ENCODE peak calls at places on chromosomes 2 and 18, in four cellular contexts. V is Peyer's patch, O is AG10803, D is HepG2. C is an unnamed sample.

GRCh38 chr18:57137847-57138246 is 9.0 kb upstream of the BOD1L2 start:
- DNase-seq in V (no peak), O (no peak), D (no peak), C (no peak)

GRCh38 chr2:183292028-183292427 is 167.8 kb downstream of the NUP35 start:
- DNase-seq in V (no peak), O (no peak), D (no peak), C (no peak)

GRCh38 chr18:11324956-11325873 is 175.8 kb upstream of the PIEZO2 start:
- DNase-seq in V (no peak), O (peak), D (peak), C (peak)

GRCh38 chr2:128980475-128980874 is 661.8 kb upstream of the HS6ST1 start:
- DNase-seq in V (no peak), O (no peak), D (no peak), C (no peak)

GRCh38 chr2:71614976-71615768 is 161.8 kb downstream of the DYSF start:
- DNase-seq in V (no peak), O (peak), D (peak), C (peak)

GRCh38 chr2:83730258-83730657 is 728.8 kb downstream of the SUCLG1 start:
- DNase-seq in V (no peak), O (peak), D (no peak), C (peak)

GRCh38 chr2:174699993-174700766 is 64.1 kb downstream of the CHRNA1 start:
- DNase-seq in V (no peak), O (peak), D (peak), C (peak)

GRCh38 chr2:148565272-148565894 is 79.2 kb upstream of the EPC2 start:
- DNase-seq in V (no peak), O (no peak), D (no peak), C (peak)

GRCh38 chr2:219570194-219570923 is 980 bp downstream of the OBSL1 start:
- DNase-seq in V (no peak), O (peak), D (no peak), C (peak)
- TF ChIP-seq CTCF in V (no peak), O (no peak), D (peak), C (no peak)

GRCh38 chr2:239276813-239277193 is 124.0 kb downstream of the HDAC4 start:
- DNase-seq in V (no peak), O (no peak), D (no peak), C (no peak)

GRCh38 chr2:239275037-239275685 is 125.7 kb downstream of the HDAC4 start:
- DNase-seq in V (peak), O (peak), D (no peak), C (peak)

GRCh38 chr2:239274391-239275001 is 126.3 kb downstream of the HDAC4 start:
- DNase-seq in V (no peak), O (peak), D (no peak), C (peak)

GRCh38 chr2:239277401-239278085 is 123.3 kb downstream of the HDAC4 start:
- DNase-seq in V (no peak), O (no peak), D (no peak), C (no peak)

GRCh38 chr2:239275871-239276812 is 124.7 kb downstream of the HDAC4 start:
- DNase-seq in V (no peak), O (peak), D (no peak), C (peak)
- H3K4me3 ChIP-seq in V (no peak), O (peak), D (no peak), C (no peak)

GRCh38 chr2:160430001-160430344 is 63.6 kb downstream of the RBMS1 start:
- DNase-seq in V (no peak), O (no peak), D (no peak), C (no peak)

GRCh38 chr2:160431441-160431840 is 62.2 kb downstream of the RBMS1 start:
- DNase-seq in V (no peak), O (no peak), D (no peak), C (peak)

GRCh38 chr2:160428425-160428763 is 65.2 kb downstream of the RBMS1 start:
- DNase-seq in V (no peak), O (no peak), D (no peak), C (no peak)

GRCh38 chr2:160427629-160428424 is 65.8 kb downstream of the RBMS1 start:
- DNase-seq in V (peak), O (peak), D (no peak), C (peak)

DNA sequence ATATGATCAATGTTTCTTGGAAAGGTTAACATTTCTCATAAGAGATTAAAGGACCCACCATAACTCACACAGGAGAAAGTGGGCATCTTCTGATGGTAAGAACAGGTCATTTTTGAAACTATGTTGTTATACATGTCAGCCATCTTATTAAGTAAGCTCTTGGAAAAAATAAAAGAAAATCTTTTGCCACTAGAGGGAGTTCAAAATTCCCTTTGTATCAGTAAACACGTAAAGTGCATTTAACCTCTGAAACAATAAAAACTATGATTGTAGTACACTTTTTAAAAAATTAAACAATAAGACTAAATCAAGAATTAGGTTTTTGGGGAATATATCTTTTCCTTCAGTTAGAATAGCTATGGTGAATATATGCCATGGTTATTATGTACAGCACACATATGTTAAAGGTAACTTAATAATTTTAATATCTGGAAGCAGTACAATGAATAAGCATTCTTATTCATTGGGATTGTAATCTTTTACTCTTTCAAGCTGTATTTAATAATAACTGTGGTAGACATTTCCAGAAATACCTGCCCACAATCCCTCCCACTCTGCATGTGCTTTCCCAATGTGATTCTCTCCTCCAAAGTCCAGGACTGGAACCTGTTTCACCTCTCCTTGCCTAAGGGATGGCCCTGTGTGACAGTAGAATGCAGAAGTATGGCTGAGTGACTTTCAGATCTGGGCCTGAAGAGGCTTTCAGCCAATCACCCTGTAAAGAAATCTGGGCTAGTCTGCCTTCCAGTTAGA is 64.2 kb downstream of the RBMS1 start:
- DNase-seq in V (no peak), O (peak), D (peak), C (peak)
- TF ChIP-seq CTCF in V (peak), O (peak), D (peak), C (peak)

DNA sequence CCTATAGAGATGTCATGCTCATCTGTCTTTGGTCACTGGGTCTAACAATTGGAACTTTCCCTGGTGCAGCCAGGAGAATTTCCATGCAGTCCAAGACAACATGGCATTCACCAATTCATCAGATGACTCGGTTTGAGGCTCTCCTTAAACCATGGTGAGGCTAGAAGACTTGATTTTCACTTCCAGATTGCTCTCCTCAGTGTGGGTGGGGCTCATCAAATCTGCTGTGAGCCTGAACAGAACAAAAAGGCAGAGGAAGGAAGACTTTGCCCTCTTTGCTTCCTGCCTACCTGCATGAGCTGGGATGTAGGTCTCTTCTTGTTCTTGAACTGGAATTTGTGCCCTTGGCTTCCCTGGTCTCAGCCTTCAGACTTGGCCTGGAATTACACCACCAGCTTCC is 203.4 kb upstream of the TRIB2 start:
- DNase-seq in V (no peak), O (no peak), D (no peak), C (no peak)
- H3K4me3 ChIP-seq in V (no peak), O (no peak), D (no peak), C (no peak)

GRCh38 chr2:151614606-151615306 is 119.5 kb downstream of the NEB start:
- DNase-seq in V (no peak), O (no peak), D (no peak), C (no peak)
- TF ChIP-seq CTCF in V (no peak), O (no peak), D (peak), C (no peak)

GRCh38 chr18:24086082-24086481 is 52.8 kb upstream of the CABYR start:
- DNase-seq in V (no peak), O (no peak), D (no peak), C (no peak)

GRCh38 chr18:24094561-24094960 is 44.3 kb upstream of the CABYR start:
- DNase-seq in V (no peak), O (peak), D (no peak), C (no peak)

GRCh38 chr18:24089059-24089458 is 49.8 kb upstream of the CABYR start:
- DNase-seq in V (no peak), O (peak), D (no peak), C (peak)

GRCh38 chr18:24090876-24091275 is 48.0 kb upstream of the CABYR start:
- DNase-seq in V (no peak), O (no peak), D (no peak), C (no peak)

GRCh38 chr18:24089626-24090337 is 49.1 kb upstream of the CABYR start:
- DNase-seq in V (no peak), O (no peak), D (no peak), C (no peak)
- H3K4me3 ChIP-seq in V (no peak), O (no peak), D (no peak), C (no peak)

GRCh38 chr2:76175295-76175694 is 464.6 kb upstream of the GCFC2 start:
- DNase-seq in V (no peak), O (no peak), D (no peak), C (no peak)

GRCh38 chr2:76178610-76179009 is 467.9 kb upstream of the GCFC2 start:
- DNase-seq in V (no peak), O (no peak), D (no peak), C (no peak)

GRCh38 chr2:76180676-76181075 is 470.0 kb upstream of the GCFC2 start:
- DNase-seq in V (no peak), O (no peak), D (no peak), C (peak)
- TF ChIP-seq CTCF in V (no peak), O (no peak), D (no peak), C (no peak)

C was measured in fibroblast of pulmonary artery.